ENCODE peak calls at places on chromosome 12, in five cellular contexts. S, M, O, L and P are unnamed samples.

GRCh38 chr12:59401862-59402261 is 194.0 kb upstream of the SLC16A7 start:
- DNase-seq in S (no peak), M (no peak), O (no peak), L (no peak), P (no peak)

GRCh38 chr12:67270622-67271021 is 1.5 kb downstream of the CAND1 start:
- DNase-seq in S (no peak), M (no peak), O (no peak), L (no peak), P (no peak)

GRCh38 chr12:57815177-57816000 is 3.1 kb downstream of the AVIL start:
- DNase-seq in S (no peak), M (peak; percentile 38), O (no peak), L (peak; percentile 42), P (no peak)

GRCh38 chr12:43111608-43112007 is 440.4 kb downstream of the ADAMTS20 start:
- DNase-seq in S (no peak), M (no peak), O (no peak), L (no peak), P (no peak)

GRCh38 chr12:6404390-6404789 is 20.4 kb downstream of the LTBR start:
- DNase-seq in S (no peak), M (no peak), O (no peak), L (no peak), P (no peak)

GRCh38 chr12:3832738-3833137 is 40.5 kb downstream of the PARP11 start:
- DNase-seq in S (no peak), M (peak; percentile 4), O (no peak), L (no peak), P (no peak)

GRCh38 chr12:125983784-125984510 is 918.7 kb downstream of the AACS start:
- DNase-seq in S (no peak), M (no peak), O (peak; percentile 54), L (no peak), P (no peak)

GRCh38 chr12:29023436-29024076 is 125.5 kb upstream of the FAR2 start:
- DNase-seq in S (no peak), M (no peak), O (no peak), L (no peak), P (no peak)

GRCh38 chr12:53726342-53726741 is 910 bp downstream of the CALCOCO1 start:
- DNase-seq in S (peak; percentile 50), M (peak; percentile 51), O (no peak), L (no peak), P (no peak)

GRCh38 chr12:76072568-76072967 is 11.9 kb downstream of the NAP1L1 start:
- DNase-seq in S (no peak), M (no peak), O (no peak), L (no peak), P (no peak)

GRCh38 chr12:40622246-40622838 is 69.9 kb upstream of the CNTN1 start:
- DNase-seq in S (peak; percentile 71), M (peak; percentile 34), O (peak; percentile 51), L (no peak), P (peak; percentile 55)

GRCh38 chr12:109599087-109599486 is 25.5 kb downstream of the MVK start:
- DNase-seq in S (no peak), M (no peak), O (no peak), L (no peak), P (no peak)

GRCh38 chr12:29148958-29149690 is at the start of gene FAR2:
- DNase-seq in S (peak; percentile 52), M (peak; percentile 2), O (no peak), L (peak; percentile 84), P (peak; percentile 70)

GRCh38 chr12:105820407-105821140 is 318.2 kb downstream of the NUAK1 start:
- DNase-seq in S (no peak), M (no peak), O (no peak), L (no peak), P (no peak)

GRCh38 chr12:49330631-49331359 is 6.2 kb downstream of the C1QL4 start:
- DNase-seq in S (no peak), M (no peak), O (peak; percentile 40), L (peak; percentile 55), P (no peak)

GRCh38 chr12:43357141-43357540 is 194.9 kb downstream of the ADAMTS20 start:
- DNase-seq in S (no peak), M (no peak), O (no peak), L (no peak), P (no peak)

GRCh38 chr12:43758728-43759563 is at the start of the genes IRAK4 and PUS7L:
- DNase-seq in S (peak; percentile 95), M (peak; percentile 98), O (peak; percentile 97), L (peak; percentile 97), P (peak; percentile 90)

GRCh38 chr12:54126696-54127537 is 61.9 kb downstream of the SMUG1 start:
- DNase-seq in S (no peak), M (peak; percentile 46), O (peak; percentile 50), L (no peak), P (peak; percentile 32)

GRCh38 chr12:47881826-47882427 is 22.9 kb downstream of the VDR start:
- DNase-seq in S (no peak), M (peak; percentile 98), O (no peak), L (no peak), P (no peak)

GRCh38 chr12:62716866-62717477 is 218.0 kb downstream of the PPM1H start:
- DNase-seq in S (no peak), M (no peak), O (no peak), L (no peak), P (no peak)

GRCh38 chr12:104750061-104750460 is 208.0 kb downstream of the SLC41A2 start:
- DNase-seq in S (peak; percentile 63), M (peak; percentile 83), O (no peak), L (no peak), P (no peak)

GRCh38 chr12:91877022-91877421 is 268.6 kb downstream of the BTG1 start:
- DNase-seq in S (peak; percentile 59), M (peak; percentile 38), O (no peak), L (peak; percentile 65), P (no peak)

GRCh38 chr12:11729008-11729407 is 79.5 kb downstream of the ETV6 start:
- DNase-seq in S (peak; percentile 78), M (no peak), O (no peak), L (no peak), P (no peak)